ENCODE peak calls at places on chromosomes 2 and 18, in six cellular contexts. Q is small intestine; T is Peyer's patch; C is cardiac septum; D is left ventricle myocardium superior; U is CD4-positive, alpha-beta T cell. L is an unnamed sample.
A peak's percentile ranks its signal among the peaks of the same experiment; 100 is the strongest.

GRCh38 chr2:237205111-237205541 is 119.4 kb downstream of the COPS8 start:
- DNase-seq in Q (peak; percentile 40), T (no peak), C (no peak), D (no peak), U (no peak), L (no peak)

GRCh38 chr2:43576983-43577892 is 18.6 kb downstream of the THADA start:
- DNase-seq in Q (peak; percentile 50), T (peak; percentile 54), C (no peak), D (no peak), U (peak; percentile 15), L (no peak)

GRCh38 chr2:180709392-180710145 is 270.8 kb upstream of the UBE2E3 start:
- DNase-seq in Q (no peak), T (no peak), C (no peak), D (no peak), U (no peak), L (no peak)

GRCh38 chr2:237929979-237930378 is 36.8 kb upstream of the UBE2F start:
- DNase-seq in Q (no peak), T (no peak), C (no peak), D (no peak), U (no peak), L (no peak)

GRCh38 chr2:233418761-233419625 is 64.7 kb downstream of the DGKD start:
- DNase-seq in Q (no peak), T (peak; percentile 81), C (peak; percentile 87), D (peak; percentile 65), U (peak; percentile 49), L (no peak)

GRCh38 chr2:21097331-21097730 is 26.4 kb upstream of the TDRD15 start:
- DNase-seq in Q (peak; percentile 95), T (peak; percentile 73), C (no peak), D (no peak), U (no peak), L (no peak)

GRCh38 chr2:188293601-188294482 is 2.2 kb downstream of the GULP1 start:
- DNase-seq in Q (peak; percentile 76), T (peak; percentile 77), C (peak; percentile 79), D (peak; percentile 65), U (no peak), L (no peak)

GRCh38 chr2:4269885-4270284 is 566.5 kb downstream of the DCDC2C start:
- DNase-seq in Q (no peak), T (no peak), C (no peak), D (no peak), U (no peak), L (no peak)

GRCh38 chr2:241052677-241053360 is 49.3 kb downstream of the MTERF4 start:
- DNase-seq in Q (no peak), T (no peak), C (no peak), D (no peak), U (no peak), L (no peak)

GRCh38 chr2:101106453-101107181 is 44.6 kb downstream of the TBC1D8 start:
- DNase-seq in Q (peak; percentile 71), T (peak; percentile 61), C (no peak), D (no peak), U (no peak), L (no peak)

GRCh38 chr2:161250864-161251436 is 57.3 kb upstream of the PSMD14 start:
- DNase-seq in Q (peak; percentile 87), T (peak; percentile 53), C (no peak), D (no peak), U (no peak), L (no peak)

GRCh38 chr2:173657996-173658717 is 303.5 kb downstream of the CDCA7 start:
- DNase-seq in Q (no peak), T (no peak), C (no peak), D (no peak), U (no peak), L (no peak)

GRCh38 chr2:3656762-3657691 is 973 bp upstream of the ALLC start:
- DNase-seq in Q (no peak), T (no peak), C (no peak), D (no peak), U (no peak), L (no peak)

GRCh38 chr2:122643725-122644329 is 888.4 kb downstream of the TSN start:
- DNase-seq in Q (no peak), T (no peak), C (no peak), D (no peak), U (no peak), L (peak; percentile 27)

GRCh38 chr2:25517701-25518100 is 155.7 kb downstream of the DTNB start:
- DNase-seq in Q (no peak), T (no peak), C (no peak), D (no peak), U (no peak), L (no peak)

GRCh38 chr2:92072461-92073035 is 2798.7 kb upstream of the TEKT4 start:
- DNase-seq in Q (no peak), T (no peak), C (peak; percentile 70), D (peak; percentile 10), U (no peak), L (no peak)

GRCh38 chr2:108604196-108604595 is 69.9 kb downstream of the LIMS1 start:
- DNase-seq in Q (no peak), T (no peak), C (no peak), D (no peak), U (no peak), L (no peak)

GRCh38 chr2:85171916-85172315 is 38.7 kb downstream of the TCF7L1 start:
- DNase-seq in Q (no peak), T (no peak), C (no peak), D (no peak), U (no peak), L (no peak)

GRCh38 chr2:37669500-37669899 is 1.9 kb downstream of the CDC42EP3 start:
- DNase-seq in Q (no peak), T (no peak), C (no peak), D (no peak), U (no peak), L (no peak)

GRCh38 chr2:152499411-152499810 is 164.4 kb downstream of the FMNL2 start:
- DNase-seq in Q (no peak), T (no peak), C (no peak), D (no peak), U (no peak), L (no peak)

GRCh38 chr2:63984606-63985359 is 34.4 kb downstream of the VPS54 start:
- DNase-seq in Q (peak; percentile 20), T (no peak), C (no peak), D (no peak), U (no peak), L (no peak)

GRCh38 chr2:64311191-64311910 is 142.6 kb upstream of the LGALSL start:
- DNase-seq in Q (no peak), T (no peak), C (no peak), D (no peak), U (no peak), L (no peak)

GRCh38 chr2:109284816-109285215 is 155.8 kb downstream of the SH3RF3 start:
- DNase-seq in Q (no peak), T (no peak), C (no peak), D (peak; percentile 76), U (no peak), L (no peak)

GRCh38 chr2:62569907-62570793 is 64.2 kb upstream of the TMEM17 start:
- DNase-seq in Q (peak; percentile 54), T (no peak), C (no peak), D (no peak), U (no peak), L (no peak)

GRCh38 chr2:182866461-182867369 is at the start of gene FRZB:
- DNase-seq in Q (peak; percentile 34), T (peak; percentile 55), C (peak; percentile 78), D (peak; percentile 76), U (no peak), L (no peak)

GRCh38 chr2:110667061-110667460 is 10.8 kb downstream of the BUB1 start:
- DNase-seq in Q (no peak), T (no peak), C (no peak), D (no peak), U (no peak), L (no peak)

GRCh38 chr18:50847192-50847591 is 27.4 kb upstream of the MRO start:
- DNase-seq in Q (no peak), T (no peak), C (no peak), D (no peak), U (no peak), L (no peak)

GRCh38 chr2:60984717-60985116 is 32.8 kb upstream of the PEX13 start:
- DNase-seq in Q (no peak), T (no peak), C (no peak), D (no peak), U (no peak), L (no peak)

GRCh38 chr2:163191372-163191771 is 352.8 kb upstream of the KCNH7 start:
- DNase-seq in Q (peak; percentile 14), T (peak; percentile 46), C (no peak), D (no peak), U (no peak), L (no peak)

GRCh38 chr18:73901151-73901550 is 246.5 kb downstream of the FBXO15 start:
- DNase-seq in Q (no peak), T (no peak), C (no peak), D (no peak), U (no peak), L (no peak)

GRCh38 chr2:31469648-31470047 is 55.1 kb upstream of the XDH start:
- DNase-seq in Q (no peak), T (no peak), C (no peak), D (no peak), U (no peak), L (no peak)

GRCh38 chr2:218252509-218253247 is 8.1 kb upstream of the GPBAR1 start:
- DNase-seq in Q (no peak), T (peak; percentile 30), C (no peak), D (no peak), U (no peak), L (no peak)

GRCh38 chr2:241136661-241137260 is 12.5 kb downstream of the PASK start:
- DNase-seq in Q (no peak), T (no peak), C (no peak), D (no peak), U (no peak), L (no peak)

GRCh38 chr2:114442545-114442944 is at the start of gene DPP10:
- DNase-seq in Q (peak; percentile 30), T (peak; percentile 60), C (no peak), D (peak; percentile 31), U (no peak), L (no peak)